ENCODE peak calls at places on chromosomes 3 and 15, in nine cellular contexts. H, K, J, C, L, V, T, U and Y are unnamed samples.

GRCh38 chr3:191269289-191270085 is 59.7 kb upstream of the CCDC50 start:
- DNase-seq in H (no peak), K (no peak), J (no peak), C (no peak), L (no peak), V (no peak), T (peak), U (no peak), Y (no peak)

GRCh38 chr3:31813197-31813596 is 167.9 kb downstream of the OSBPL10 start:
- DNase-seq in H (no peak), K (no peak), J (no peak), C (no peak), L (no peak), V (no peak), T (no peak), U (no peak), Y (no peak)

GRCh38 chr3:4351872-4352271 is 48.7 kb downstream of the SETMAR start:
- DNase-seq in H (no peak), K (no peak), J (no peak), C (no peak), L (no peak), V (no peak), T (no peak), U (no peak), Y (no peak)

GRCh38 chr3:42036483-42036823 is 54.7 kb upstream of the TRAK1 start:
- DNase-seq in H (no peak), K (no peak), J (no peak), C (no peak), L (peak), V (no peak), T (peak), U (no peak), Y (no peak)

GRCh38 chr3:190192087-190192486 is 71.4 kb upstream of the P3H2 start:
- DNase-seq in H (no peak), K (no peak), J (no peak), C (no peak), L (no peak), V (no peak), T (no peak), U (no peak), Y (no peak)

GRCh38 chr3:59970384-59970783 is 920.6 kb upstream of the CFAP20DC start:
- DNase-seq in H (no peak), K (no peak), J (no peak), C (no peak), L (no peak), V (no peak), T (no peak), U (no peak), Y (no peak)

GRCh38 chr3:162224736-162225135 is 728.1 kb downstream of the OTOL1 start:
- DNase-seq in H (no peak), K (no peak), J (no peak), C (no peak), L (no peak), V (no peak), T (peak), U (no peak), Y (no peak)

GRCh38 chr3:66508461-66508860 is 7.6 kb upstream of the LRIG1 start:
- DNase-seq in H (no peak), K (no peak), J (no peak), C (no peak), L (no peak), V (no peak), T (no peak), U (no peak), Y (no peak)

GRCh38 chr3:113234688-113235260 is 23.4 kb downstream of the BOC start:
- DNase-seq in H (no peak), K (no peak), J (no peak), C (no peak), L (no peak), V (no peak), T (no peak), U (no peak), Y (no peak)

GRCh38 chr15:38920966-38921365 is 356.4 kb upstream of the RASGRP1 start:
- DNase-seq in H (no peak), K (no peak), J (no peak), C (no peak), L (no peak), V (no peak), T (no peak), U (no peak), Y (no peak)

GRCh38 chr3:11002456-11002855 is 9.9 kb downstream of the SLC6A1 start:
- DNase-seq in H (no peak), K (no peak), J (no peak), C (no peak), L (no peak), V (no peak), T (no peak), U (no peak), Y (no peak)